ENCODE peak calls at places on chromosomes 12 and 14, in five cellular contexts. A is HCT116, T is stomach, H is right lobe of liver, O is cardiac muscle cell. I is an unnamed sample.

GRCh38 chr12:92139634-92140555 is 5.8 kb downstream of the BTG1 start:
- DNase-seq in O (no peak), A (no peak), H (no peak), T (no peak), I (no peak)

GRCh38 chr14:55454264-55455151 is 14.1 kb upstream of the TBPL2 start:
- DNase-seq in H (no peak), O (peak; percentile 89), A (peak; percentile 83), T (peak; percentile 37), I (no peak)

GRCh38 chr14:25180221-25180620 is 130.3 kb upstream of the STXBP6 start:
- DNase-seq in O (no peak), H (no peak), A (no peak), T (no peak), I (no peak)

GRCh38 chr14:77529213-77529612 is 30.6 kb upstream of the ISM2 start:
- DNase-seq in T (no peak), A (no peak), O (no peak), H (no peak), I (no peak)

GRCh38 chr12:119068129-119068856 is 87.0 kb downstream of the SRRM4 start:
- DNase-seq in H (no peak), T (no peak), O (no peak), A (no peak), I (no peak)

GRCh38 chr12:68359669-68360068 is 27.5 kb upstream of the MDM1 start:
- DNase-seq in A (no peak), H (no peak), T (no peak), O (peak; percentile 60), I (no peak)

GRCh38 chr12:93133361-93133760 is 204.3 kb upstream of the EEA1 start:
- DNase-seq in O (no peak), H (no peak), A (no peak), T (no peak), I (no peak)

GRCh38 chr14:33676135-33676566 is 274.7 kb downstream of the EGLN3 start:
- DNase-seq in O (peak; percentile 74), T (no peak), H (peak; percentile 45), A (peak; percentile 16), I (peak; percentile 49)

GRCh38 chr14:81418057-81418790 is 18.1 kb upstream of the STON2 start:
- DNase-seq in H (no peak), O (no peak), T (no peak), A (no peak), I (no peak)

GRCh38 chr12:18141583-18141982 is 51.6 kb upstream of the RERGL start:
- DNase-seq in T (no peak), O (peak; percentile 62), H (no peak), A (no peak), I (no peak)

GRCh38 chr14:66398437-66398836 is 87.7 kb upstream of the CCDC196 start:
- DNase-seq in A (no peak), O (no peak), H (no peak), T (no peak), I (no peak)

GRCh38 chr12:8989425-8989824 is at the start of gene KLRG1:
- DNase-seq in H (no peak), O (no peak), T (no peak), A (no peak), I (no peak)

GRCh38 chr14:35247777-35248475 is 44.3 kb upstream of the PSMA6 start:
- DNase-seq in T (no peak), H (no peak), A (no peak), O (peak; percentile 43), I (no peak)

GRCh38 chr12:51666696-51667095 is 75.7 kb downstream of the SCN8A start:
- DNase-seq in A (no peak), T (no peak), O (no peak), H (no peak), I (no peak)

GRCh38 chr14:56664811-56665421 is 85.3 kb downstream of the TMEM260 start:
- DNase-seq in O (no peak), A (no peak), H (no peak), T (no peak), I (no peak)

GRCh38 chr14:50944647-50945413 is 547 bp upstream of the PYGL start:
- DNase-seq in O (peak; percentile 58), H (peak; percentile 87), A (peak; percentile 48), T (peak; percentile 50), I (peak; percentile 72)

GRCh38 chr12:66092559-66093269 is 37.8 kb downstream of the LLPH start:
- DNase-seq in H (no peak), T (no peak), A (no peak), O (peak; percentile 17), I (no peak)

GRCh38 chr14:94079891-94080605 is 954 bp downstream of the DDX24 start:
- DNase-seq in O (no peak), A (no peak), T (no peak), H (no peak), I (no peak)

GRCh38 chr14:76123426-76124095 is 28.2 kb upstream of the GPATCH2L start:
- DNase-seq in A (no peak), T (no peak), O (no peak), H (no peak), I (no peak)

GRCh38 chr14:48575772-48576171 is 900.4 kb upstream of the MDGA2 start:
- DNase-seq in A (no peak), H (no peak), O (no peak), T (no peak), I (no peak)

GRCh38 chr14:99925471-99925870 is 132.3 kb downstream of the EML1 start:
- DNase-seq in A (no peak), H (peak; percentile 68), O (no peak), T (no peak), I (no peak)
- TF ChIP-seq CTCF in A (no peak), H (no peak), O (no peak), T (no peak), I (no peak)

GRCh38 chr12:64042901-64043300 is 179.2 kb downstream of the KICS2 start:
- DNase-seq in T (no peak), H (no peak), A (no peak), O (peak; percentile 81), I (no peak)

GRCh38 chr12:64039285-64039871 is 182.7 kb downstream of the KICS2 start:
- DNase-seq in A (no peak), T (peak; percentile 64), H (no peak), O (peak; percentile 48), I (no peak)

GRCh38 chr12:64044171-64044570 is 177.9 kb downstream of the KICS2 start:
- DNase-seq in H (no peak), O (no peak), T (no peak), A (no peak), I (no peak)
- H3K4me3 ChIP-seq in H (no peak overlapping the region), O (no peak overlapping the region), T (no peak overlapping the region), A (no peak overlapping the region), I (no peak overlapping the region)

GRCh38 chr14:95480109-95480886 is 36.2 kb downstream of the SYNE3 start:
- DNase-seq in A (no peak), H (no peak), O (peak; percentile 28), T (no peak), I (no peak)
- H3K27ac ChIP-seq in A (no peak overlapping the region), H (no peak overlapping the region), O (no peak overlapping the region), T (peak overlapping the region; percentile 50), I (no peak overlapping the region)

DNA sequence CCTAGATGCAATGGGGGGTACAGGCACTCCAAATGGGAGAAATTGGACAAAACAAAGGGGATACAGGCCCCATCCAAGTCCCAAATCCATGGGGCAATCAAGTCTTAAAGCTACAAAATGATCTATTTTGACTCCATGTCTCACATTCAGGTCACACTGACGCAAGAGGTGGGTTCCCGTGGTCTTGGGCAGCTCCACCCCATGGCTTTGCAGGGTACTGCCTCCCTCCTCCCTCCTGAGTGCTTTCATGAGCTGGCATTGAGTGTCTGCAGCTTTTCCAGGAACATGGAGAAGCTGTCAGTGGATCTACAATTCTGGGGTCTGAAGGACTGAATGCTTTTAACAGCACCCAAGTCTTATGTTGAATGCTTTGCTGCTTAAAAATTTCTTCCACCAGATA is 274.5 kb upstream of the LRIG3 start:
- DNase-seq in A (no peak), O (no peak), H (no peak), T (no peak), I (no peak)
- TF ChIP-seq CTCF in A (peak; percentile 37), O (no peak), H (no peak), T (no peak), I (no peak)

DNA sequence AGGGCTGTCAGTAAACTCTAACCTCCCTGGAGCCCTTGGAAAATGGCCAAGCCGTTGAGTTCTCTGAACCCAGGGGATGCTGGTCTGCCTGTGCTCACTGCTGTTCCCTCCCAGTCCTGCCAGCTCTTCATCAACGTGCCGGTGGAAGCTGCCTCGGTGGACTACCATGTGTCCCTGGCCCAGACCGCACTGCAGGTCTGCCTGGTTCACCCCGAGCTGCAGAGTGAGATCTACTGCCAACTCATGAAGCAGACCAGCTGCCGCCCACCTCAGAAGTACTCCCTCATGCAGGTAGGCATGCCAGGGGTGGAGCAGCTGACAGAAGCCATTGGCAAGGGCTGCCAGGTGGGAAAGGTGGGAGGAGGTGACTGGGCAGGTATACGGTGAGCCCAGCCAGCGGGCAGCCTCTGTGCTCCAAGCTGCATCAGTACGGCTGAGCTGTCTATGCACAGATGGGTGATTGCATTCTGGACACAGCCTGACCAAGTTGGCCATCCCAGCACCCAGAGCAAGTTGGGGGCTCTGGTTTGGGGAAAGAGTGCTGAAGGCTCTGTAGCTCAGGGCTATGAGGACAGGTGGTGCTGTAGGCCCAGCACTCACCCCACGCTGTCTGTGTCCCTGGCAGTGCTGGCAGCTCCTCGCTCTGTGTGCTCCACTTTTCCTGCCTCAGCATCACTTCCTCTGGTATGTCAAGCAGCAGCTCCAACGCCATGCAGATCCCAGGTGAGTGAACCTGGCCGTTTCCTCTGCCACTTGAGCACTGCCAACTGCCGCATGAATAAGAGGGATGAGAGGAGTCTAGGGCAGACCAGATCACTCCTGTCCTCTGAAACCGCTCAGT is 21.9 kb downstream of the PIGH start:
- DNase-seq in O (no peak), H (no peak), T (no peak), A (no peak), I (peak; percentile 43)
- H3K4me3 ChIP-seq in O (no peak overlapping the region), H (no peak overlapping the region), T (no peak overlapping the region), A (no peak overlapping the region), I (no peak overlapping the region)

GRCh38 chr12:130952545-130952954 is 1.2 kb upstream of the ADGRD1 start:
- DNase-seq in O (no peak), A (no peak), T (no peak), H (no peak), I (no peak)
- H3K27ac ChIP-seq in O (peak overlapping the region; percentile 99), A (no peak overlapping the region), T (peak overlapping the region; percentile 81), H (peak overlapping the region; percentile 3), I (peak overlapping the region; percentile 86)

I was measured in lower lobe of right lung.